ENCODE peak calls at places on chromosomes 12 and 14, in ten cellular contexts. One of them, this sample, is unnamed.

GRCh38 chr12:93061414-93062099 is 132.5 kb upstream of the EEA1 start:
- DNase-seq in fibroblast of lung: no peak
- DNase-seq in activated T-cell treated with anti-CD3 and anti-CD28 coated beads for 24 hours: no peak
- DNase-seq in stimulated activated CD4-positive, alpha-beta T cell treated with anti-CD3 and anti-CD28 coated beads, Interleukin-15, amount 100 ng/mL, for 1 hour: no peak
- DNase-seq in progenitor cell of endocrine pancreas: no peak
- DNase-seq in germinal center: no peak
- DNase-seq in smooth muscle cell of the brain vasculature: no peak
- DNase-seq in NCI-H1105: peak
- DNase-seq in iris pigment epithelial cell: no peak
- DNase-seq in stimulated activated CD8-positive, alpha-beta memory T cell treated with anti-CD3 and anti-CD28 coated beads, Interleukin-2, amount 100 ng/mL, for 1 hour: no peak
- DNase-seq in this sample: no peak

GRCh38 chr14:36217732-36218131 is 41.2 kb upstream of the PTCSC3 start:
- DNase-seq in fibroblast of lung: peak
- DNase-seq in activated T-cell treated with anti-CD3 and anti-CD28 coated beads for 24 hours: no peak
- DNase-seq in stimulated activated CD4-positive, alpha-beta T cell treated with anti-CD3 and anti-CD28 coated beads, Interleukin-15, amount 100 ng/mL, for 1 hour: no peak
- DNase-seq in progenitor cell of endocrine pancreas: no peak
- DNase-seq in germinal center: no peak
- DNase-seq in smooth muscle cell of the brain vasculature: no peak
- DNase-seq in NCI-H1105: no peak
- DNase-seq in iris pigment epithelial cell: peak
- DNase-seq in stimulated activated CD8-positive, alpha-beta memory T cell treated with anti-CD3 and anti-CD28 coated beads, Interleukin-2, amount 100 ng/mL, for 1 hour: no peak
- DNase-seq in this sample: peak

GRCh38 chr14:76928301-76928700 is 100.2 kb downstream of the IRF2BPL start:
- DNase-seq in fibroblast of lung: no peak
- DNase-seq in activated T-cell treated with anti-CD3 and anti-CD28 coated beads for 24 hours: no peak
- DNase-seq in stimulated activated CD4-positive, alpha-beta T cell treated with anti-CD3 and anti-CD28 coated beads, Interleukin-15, amount 100 ng/mL, for 1 hour: no peak
- DNase-seq in progenitor cell of endocrine pancreas: no peak
- DNase-seq in germinal center: no peak
- DNase-seq in smooth muscle cell of the brain vasculature: no peak
- DNase-seq in NCI-H1105: no peak
- DNase-seq in iris pigment epithelial cell: no peak
- DNase-seq in stimulated activated CD8-positive, alpha-beta memory T cell treated with anti-CD3 and anti-CD28 coated beads, Interleukin-2, amount 100 ng/mL, for 1 hour: no peak
- DNase-seq in this sample: no peak

GRCh38 chr12:122895757-122896636 is at the start of gene VPS37B:
- DNase-seq in fibroblast of lung: peak
- DNase-seq in activated T-cell treated with anti-CD3 and anti-CD28 coated beads for 24 hours: peak
- DNase-seq in stimulated activated CD4-positive, alpha-beta T cell treated with anti-CD3 and anti-CD28 coated beads, Interleukin-15, amount 100 ng/mL, for 1 hour: peak
- DNase-seq in progenitor cell of endocrine pancreas: peak
- DNase-seq in germinal center: peak
- DNase-seq in smooth muscle cell of the brain vasculature: no peak
- DNase-seq in NCI-H1105: peak
- DNase-seq in iris pigment epithelial cell: peak
- DNase-seq in stimulated activated CD8-positive, alpha-beta memory T cell treated with anti-CD3 and anti-CD28 coated beads, Interleukin-2, amount 100 ng/mL, for 1 hour: peak
- DNase-seq in this sample: peak

GRCh38 chr12:27969901-27970390 is 2.6 kb downstream of the PTHLH start:
- DNase-seq in fibroblast of lung: peak
- DNase-seq in activated T-cell treated with anti-CD3 and anti-CD28 coated beads for 24 hours: peak
- DNase-seq in stimulated activated CD4-positive, alpha-beta T cell treated with anti-CD3 and anti-CD28 coated beads, Interleukin-15, amount 100 ng/mL, for 1 hour: no peak
- DNase-seq in progenitor cell of endocrine pancreas: peak
- DNase-seq in germinal center: peak
- DNase-seq in smooth muscle cell of the brain vasculature: no peak
- DNase-seq in NCI-H1105: peak
- DNase-seq in iris pigment epithelial cell: peak
- DNase-seq in stimulated activated CD8-positive, alpha-beta memory T cell treated with anti-CD3 and anti-CD28 coated beads, Interleukin-2, amount 100 ng/mL, for 1 hour: no peak
- DNase-seq in this sample: peak

GRCh38 chr14:74712499-74713394 is at the start of the genes AREL1 and FCF1:
- DNase-seq in fibroblast of lung: peak
- DNase-seq in activated T-cell treated with anti-CD3 and anti-CD28 coated beads for 24 hours: peak
- DNase-seq in stimulated activated CD4-positive, alpha-beta T cell treated with anti-CD3 and anti-CD28 coated beads, Interleukin-15, amount 100 ng/mL, for 1 hour: peak
- DNase-seq in progenitor cell of endocrine pancreas: peak
- DNase-seq in germinal center: peak
- DNase-seq in smooth muscle cell of the brain vasculature: peak
- DNase-seq in NCI-H1105: no peak
- DNase-seq in iris pigment epithelial cell: peak
- DNase-seq in stimulated activated CD8-positive, alpha-beta memory T cell treated with anti-CD3 and anti-CD28 coated beads, Interleukin-2, amount 100 ng/mL, for 1 hour: peak
- DNase-seq in this sample: peak

GRCh38 chr14:50331596-50331995 is 19.5 kb downstream of the DMAC2L start:
- DNase-seq in fibroblast of lung: no peak
- DNase-seq in activated T-cell treated with anti-CD3 and anti-CD28 coated beads for 24 hours: no peak
- DNase-seq in stimulated activated CD4-positive, alpha-beta T cell treated with anti-CD3 and anti-CD28 coated beads, Interleukin-15, amount 100 ng/mL, for 1 hour: no peak
- DNase-seq in progenitor cell of endocrine pancreas: no peak
- DNase-seq in germinal center: no peak
- DNase-seq in smooth muscle cell of the brain vasculature: no peak
- DNase-seq in NCI-H1105: no peak
- DNase-seq in iris pigment epithelial cell: no peak
- DNase-seq in stimulated activated CD8-positive, alpha-beta memory T cell treated with anti-CD3 and anti-CD28 coated beads, Interleukin-2, amount 100 ng/mL, for 1 hour: no peak
- DNase-seq in this sample: no peak

GRCh38 chr14:99188721-99189120 is 83.3 kb downstream of the BCL11B start:
- DNase-seq in fibroblast of lung: no peak
- DNase-seq in activated T-cell treated with anti-CD3 and anti-CD28 coated beads for 24 hours: no peak
- DNase-seq in stimulated activated CD4-positive, alpha-beta T cell treated with anti-CD3 and anti-CD28 coated beads, Interleukin-15, amount 100 ng/mL, for 1 hour: no peak
- DNase-seq in progenitor cell of endocrine pancreas: no peak
- DNase-seq in germinal center: no peak
- DNase-seq in smooth muscle cell of the brain vasculature: no peak
- DNase-seq in NCI-H1105: no peak
- DNase-seq in iris pigment epithelial cell: no peak
- DNase-seq in stimulated activated CD8-positive, alpha-beta memory T cell treated with anti-CD3 and anti-CD28 coated beads, Interleukin-2, amount 100 ng/mL, for 1 hour: no peak
- DNase-seq in this sample: no peak

GRCh38 chr12:51059086-51059485 is 11.0 kb downstream of the LETMD1 start:
- DNase-seq in fibroblast of lung: no peak
- DNase-seq in activated T-cell treated with anti-CD3 and anti-CD28 coated beads for 24 hours: no peak
- DNase-seq in stimulated activated CD4-positive, alpha-beta T cell treated with anti-CD3 and anti-CD28 coated beads, Interleukin-15, amount 100 ng/mL, for 1 hour: no peak
- DNase-seq in progenitor cell of endocrine pancreas: no peak
- DNase-seq in germinal center: no peak
- DNase-seq in smooth muscle cell of the brain vasculature: no peak
- DNase-seq in NCI-H1105: no peak
- DNase-seq in iris pigment epithelial cell: no peak
- DNase-seq in stimulated activated CD8-positive, alpha-beta memory T cell treated with anti-CD3 and anti-CD28 coated beads, Interleukin-2, amount 100 ng/mL, for 1 hour: no peak
- DNase-seq in this sample: no peak

GRCh38 chr12:78483767-78484315 is 380.7 kb upstream of the SYT1 start:
- DNase-seq in fibroblast of lung: no peak
- DNase-seq in activated T-cell treated with anti-CD3 and anti-CD28 coated beads for 24 hours: no peak
- DNase-seq in stimulated activated CD4-positive, alpha-beta T cell treated with anti-CD3 and anti-CD28 coated beads, Interleukin-15, amount 100 ng/mL, for 1 hour: no peak
- DNase-seq in progenitor cell of endocrine pancreas: no peak
- DNase-seq in germinal center: no peak
- DNase-seq in smooth muscle cell of the brain vasculature: peak
- DNase-seq in NCI-H1105: peak
- DNase-seq in iris pigment epithelial cell: no peak
- DNase-seq in stimulated activated CD8-positive, alpha-beta memory T cell treated with anti-CD3 and anti-CD28 coated beads, Interleukin-2, amount 100 ng/mL, for 1 hour: no peak
- DNase-seq in this sample: no peak

GRCh38 chr12:2641209-2641608 is 153.6 kb upstream of the FKBP4 start:
- DNase-seq in fibroblast of lung: peak
- DNase-seq in activated T-cell treated with anti-CD3 and anti-CD28 coated beads for 24 hours: no peak
- DNase-seq in stimulated activated CD4-positive, alpha-beta T cell treated with anti-CD3 and anti-CD28 coated beads, Interleukin-15, amount 100 ng/mL, for 1 hour: no peak
- DNase-seq in progenitor cell of endocrine pancreas: no peak
- DNase-seq in germinal center: no peak
- DNase-seq in smooth muscle cell of the brain vasculature: no peak
- DNase-seq in NCI-H1105: no peak
- DNase-seq in iris pigment epithelial cell: peak
- DNase-seq in stimulated activated CD8-positive, alpha-beta memory T cell treated with anti-CD3 and anti-CD28 coated beads, Interleukin-2, amount 100 ng/mL, for 1 hour: no peak
- DNase-seq in this sample: peak

GRCh38 chr14:64220466-64220865 is 73.7 kb downstream of the ESR2 start:
- DNase-seq in fibroblast of lung: no peak
- DNase-seq in activated T-cell treated with anti-CD3 and anti-CD28 coated beads for 24 hours: no peak
- DNase-seq in stimulated activated CD4-positive, alpha-beta T cell treated with anti-CD3 and anti-CD28 coated beads, Interleukin-15, amount 100 ng/mL, for 1 hour: no peak
- DNase-seq in progenitor cell of endocrine pancreas: no peak
- DNase-seq in germinal center: no peak
- DNase-seq in smooth muscle cell of the brain vasculature: no peak
- DNase-seq in NCI-H1105: no peak
- DNase-seq in iris pigment epithelial cell: no peak
- DNase-seq in stimulated activated CD8-positive, alpha-beta memory T cell treated with anti-CD3 and anti-CD28 coated beads, Interleukin-2, amount 100 ng/mL, for 1 hour: no peak
- DNase-seq in this sample: peak

GRCh38 chr12:176321-177181 is 37.4 kb downstream of the SLC6A12 start:
- DNase-seq in fibroblast of lung: peak
- DNase-seq in activated T-cell treated with anti-CD3 and anti-CD28 coated beads for 24 hours: no peak
- DNase-seq in stimulated activated CD4-positive, alpha-beta T cell treated with anti-CD3 and anti-CD28 coated beads, Interleukin-15, amount 100 ng/mL, for 1 hour: no peak
- DNase-seq in progenitor cell of endocrine pancreas: no peak
- DNase-seq in germinal center: no peak
- DNase-seq in smooth muscle cell of the brain vasculature: no peak
- DNase-seq in NCI-H1105: no peak
- DNase-seq in iris pigment epithelial cell: peak
- DNase-seq in stimulated activated CD8-positive, alpha-beta memory T cell treated with anti-CD3 and anti-CD28 coated beads, Interleukin-2, amount 100 ng/mL, for 1 hour: no peak
- DNase-seq in this sample: peak

GRCh38 chr12:117685115-117685926 is 283.5 kb downstream of the KSR2 start:
- DNase-seq in fibroblast of lung: peak
- DNase-seq in activated T-cell treated with anti-CD3 and anti-CD28 coated beads for 24 hours: no peak
- DNase-seq in stimulated activated CD4-positive, alpha-beta T cell treated with anti-CD3 and anti-CD28 coated beads, Interleukin-15, amount 100 ng/mL, for 1 hour: no peak
- DNase-seq in progenitor cell of endocrine pancreas: no peak
- DNase-seq in germinal center: no peak
- DNase-seq in smooth muscle cell of the brain vasculature: peak
- DNase-seq in NCI-H1105: no peak
- DNase-seq in iris pigment epithelial cell: peak
- DNase-seq in stimulated activated CD8-positive, alpha-beta memory T cell treated with anti-CD3 and anti-CD28 coated beads, Interleukin-2, amount 100 ng/mL, for 1 hour: no peak
- DNase-seq in this sample: peak

GRCh38 chr14:57732886-57733285 is 133.0 kb downstream of the SLC35F4 start:
- DNase-seq in fibroblast of lung: peak
- DNase-seq in activated T-cell treated with anti-CD3 and anti-CD28 coated beads for 24 hours: no peak
- DNase-seq in stimulated activated CD4-positive, alpha-beta T cell treated with anti-CD3 and anti-CD28 coated beads, Interleukin-15, amount 100 ng/mL, for 1 hour: no peak
- DNase-seq in progenitor cell of endocrine pancreas: no peak
- DNase-seq in germinal center: no peak
- DNase-seq in smooth muscle cell of the brain vasculature: peak
- DNase-seq in NCI-H1105: peak
- DNase-seq in iris pigment epithelial cell: peak
- DNase-seq in stimulated activated CD8-positive, alpha-beta memory T cell treated with anti-CD3 and anti-CD28 coated beads, Interleukin-2, amount 100 ng/mL, for 1 hour: no peak
- DNase-seq in this sample: peak

GRCh38 chr12:76763746-76764675 is at the start of gene ZDHHC17:
- DNase-seq in fibroblast of lung: peak
- DNase-seq in activated T-cell treated with anti-CD3 and anti-CD28 coated beads for 24 hours: peak
- DNase-seq in stimulated activated CD4-positive, alpha-beta T cell treated with anti-CD3 and anti-CD28 coated beads, Interleukin-15, amount 100 ng/mL, for 1 hour: peak
- DNase-seq in progenitor cell of endocrine pancreas: peak
- DNase-seq in germinal center: peak
- DNase-seq in smooth muscle cell of the brain vasculature: peak
- DNase-seq in NCI-H1105: peak
- DNase-seq in iris pigment epithelial cell: peak
- DNase-seq in stimulated activated CD8-positive, alpha-beta memory T cell treated with anti-CD3 and anti-CD28 coated beads, Interleukin-2, amount 100 ng/mL, for 1 hour: peak
- DNase-seq in this sample: peak

GRCh38 chr14:104423715-104424405 is 155.7 kb upstream of the C14orf180 start:
- DNase-seq in fibroblast of lung: no peak
- DNase-seq in activated T-cell treated with anti-CD3 and anti-CD28 coated beads for 24 hours: no peak
- DNase-seq in stimulated activated CD4-positive, alpha-beta T cell treated with anti-CD3 and anti-CD28 coated beads, Interleukin-15, amount 100 ng/mL, for 1 hour: no peak
- DNase-seq in progenitor cell of endocrine pancreas: no peak
- DNase-seq in germinal center: no peak
- DNase-seq in smooth muscle cell of the brain vasculature: no peak
- DNase-seq in NCI-H1105: no peak
- DNase-seq in iris pigment epithelial cell: no peak
- DNase-seq in stimulated activated CD8-positive, alpha-beta memory T cell treated with anti-CD3 and anti-CD28 coated beads, Interleukin-2, amount 100 ng/mL, for 1 hour: no peak
- DNase-seq in this sample: no peak

GRCh38 chr12:128258866-128259555 is 8.0 kb upstream of the TMEM132C start:
- DNase-seq in fibroblast of lung: no peak
- DNase-seq in activated T-cell treated with anti-CD3 and anti-CD28 coated beads for 24 hours: no peak
- DNase-seq in stimulated activated CD4-positive, alpha-beta T cell treated with anti-CD3 and anti-CD28 coated beads, Interleukin-15, amount 100 ng/mL, for 1 hour: no peak
- DNase-seq in progenitor cell of endocrine pancreas: no peak
- DNase-seq in germinal center: no peak
- DNase-seq in smooth muscle cell of the brain vasculature: no peak
- DNase-seq in NCI-H1105: no peak
- DNase-seq in iris pigment epithelial cell: no peak
- DNase-seq in stimulated activated CD8-positive, alpha-beta memory T cell treated with anti-CD3 and anti-CD28 coated beads, Interleukin-2, amount 100 ng/mL, for 1 hour: no peak
- DNase-seq in this sample: peak

GRCh38 chr12:3770891-3771290 is 18.0 kb upstream of the CRACR2A start:
- DNase-seq in fibroblast of lung: peak
- DNase-seq in activated T-cell treated with anti-CD3 and anti-CD28 coated beads for 24 hours: no peak
- DNase-seq in stimulated activated CD4-positive, alpha-beta T cell treated with anti-CD3 and anti-CD28 coated beads, Interleukin-15, amount 100 ng/mL, for 1 hour: no peak
- DNase-seq in progenitor cell of endocrine pancreas: no peak
- DNase-seq in germinal center: no peak
- DNase-seq in smooth muscle cell of the brain vasculature: no peak
- DNase-seq in NCI-H1105: no peak
- DNase-seq in iris pigment epithelial cell: peak
- DNase-seq in stimulated activated CD8-positive, alpha-beta memory T cell treated with anti-CD3 and anti-CD28 coated beads, Interleukin-2, amount 100 ng/mL, for 1 hour: no peak
- DNase-seq in this sample: no peak

GRCh38 chr12:29882771-29883315 is 99.1 kb upstream of the TMTC1 start:
- DNase-seq in fibroblast of lung: no peak
- DNase-seq in activated T-cell treated with anti-CD3 and anti-CD28 coated beads for 24 hours: no peak
- DNase-seq in stimulated activated CD4-positive, alpha-beta T cell treated with anti-CD3 and anti-CD28 coated beads, Interleukin-15, amount 100 ng/mL, for 1 hour: no peak
- DNase-seq in progenitor cell of endocrine pancreas: no peak
- DNase-seq in germinal center: no peak
- DNase-seq in smooth muscle cell of the brain vasculature: no peak
- DNase-seq in NCI-H1105: no peak
- DNase-seq in iris pigment epithelial cell: no peak
- DNase-seq in stimulated activated CD8-positive, alpha-beta memory T cell treated with anti-CD3 and anti-CD28 coated beads, Interleukin-2, amount 100 ng/mL, for 1 hour: no peak
- DNase-seq in this sample: peak

GRCh38 chr12:93894391-93895095 is 217.4 kb downstream of the CRADD start:
- DNase-seq in fibroblast of lung: peak
- DNase-seq in activated T-cell treated with anti-CD3 and anti-CD28 coated beads for 24 hours: no peak
- DNase-seq in stimulated activated CD4-positive, alpha-beta T cell treated with anti-CD3 and anti-CD28 coated beads, Interleukin-15, amount 100 ng/mL, for 1 hour: no peak
- DNase-seq in progenitor cell of endocrine pancreas: no peak
- DNase-seq in germinal center: no peak
- DNase-seq in smooth muscle cell of the brain vasculature: peak
- DNase-seq in NCI-H1105: no peak
- DNase-seq in iris pigment epithelial cell: peak
- DNase-seq in stimulated activated CD8-positive, alpha-beta memory T cell treated with anti-CD3 and anti-CD28 coated beads, Interleukin-2, amount 100 ng/mL, for 1 hour: no peak
- DNase-seq in this sample: peak

This sample was measured in cardiac muscle cell.